ENCODE peak calls at places on chromosomes 12 and 14, in ten cellular contexts. R, G, M, D, T, O, N, P, X and C are unnamed samples.
A peak's percentile ranks its signal among the peaks of the same experiment; 100 is the strongest.

GRCh38 chr12:89345830-89346740 is 6.2 kb downstream of the DUSP6 start:
- DNase-seq in R (peak; percentile 73), G (peak; percentile 84), M (no peak), D (peak; percentile 80), T (no peak), O (peak; percentile 39), N (peak; percentile 34), P (peak; percentile 76), X (peak; percentile 68), C (no peak)

GRCh38 chr12:70828391-70828790 is 92.1 kb downstream of the PTPRR start:
- DNase-seq in R (no peak), G (peak; percentile 46), M (no peak), D (no peak), T (no peak), O (no peak), N (no peak), P (no peak), X (no peak), C (no peak)

GRCh38 chr12:46492471-46493351 is 120.1 kb upstream of the SLC38A2 start:
- DNase-seq in R (no peak), G (peak; percentile 92), M (no peak), D (no peak), T (peak; percentile 85), O (no peak), N (no peak), P (no peak), X (no peak), C (no peak)

GRCh38 chr12:62839869-62840268 is 95.1 kb downstream of the PPM1H start:
- DNase-seq in R (no peak), G (no peak), M (no peak), D (no peak), T (no peak), O (no peak), N (no peak), P (no peak), X (no peak), C (no peak)

GRCh38 chr12:78671295-78671694 is 193.3 kb upstream of the SYT1 start:
- DNase-seq in R (peak; percentile 96), G (peak; percentile 32), M (no peak), D (no peak), T (peak; percentile 77), O (no peak), N (no peak), P (no peak), X (no peak), C (no peak)

GRCh38 chr12:89781161-89781560 is 72.5 kb upstream of the ATP2B1 start:
- DNase-seq in R (no peak), G (no peak), M (no peak), D (no peak), T (no peak), O (no peak), N (no peak), P (no peak), X (no peak), C (no peak)

GRCh38 chr14:23321572-23322547 is 603 bp downstream of the PABPN1 start:
- DNase-seq in R (no peak), G (peak; percentile 54), M (peak; percentile 34), D (no peak), T (no peak), O (peak; percentile 54), N (peak; percentile 52), P (peak; percentile 84), X (peak; percentile 81), C (no peak)

GRCh38 chr12:64687816-64688599 is 71.2 kb downstream of the GNS start:
- DNase-seq in R (no peak), G (peak; percentile 70), M (no peak), D (no peak), T (no peak), O (no peak), N (peak; percentile 55), P (no peak), X (peak; percentile 46), C (no peak)

GRCh38 chr12:89742337-89743022 is 33.8 kb upstream of the ATP2B1 start:
- DNase-seq in R (no peak), G (no peak), M (no peak), D (no peak), T (no peak), O (no peak), N (no peak), P (no peak), X (no peak), C (no peak)

GRCh38 chr12:99140017-99140726 is 495.1 kb downstream of the APAF1 start:
- DNase-seq in R (no peak), G (no peak), M (no peak), D (no peak), T (no peak), O (no peak), N (no peak), P (no peak), X (no peak), C (no peak)

GRCh38 chr12:3931206-3931605 is 58.0 kb upstream of the PARP11 start:
- DNase-seq in R (no peak), G (no peak), M (no peak), D (no peak), T (no peak), O (no peak), N (no peak), P (no peak), X (no peak), C (no peak)

GRCh38 chr12:55942055-55942454 is 11.1 kb downstream of the DGKA start:
- DNase-seq in R (no peak), G (no peak), M (no peak), D (no peak), T (no peak), O (no peak), N (no peak), P (no peak), X (no peak), C (no peak)

GRCh38 chr12:55938826-55939501 is 8.0 kb downstream of the DGKA start:
- DNase-seq in R (no peak), G (no peak), M (no peak), D (no peak), T (no peak), O (no peak), N (no peak), P (no peak), X (no peak), C (no peak)

GRCh38 chr12:55946553-55946952 is 15.6 kb downstream of the DGKA start:
- DNase-seq in R (no peak), G (no peak), M (no peak), D (peak; percentile 46), T (no peak), O (no peak), N (no peak), P (no peak), X (no peak), C (no peak)

GRCh38 chr12:55940065-55940732 is 9.2 kb downstream of the DGKA start:
- DNase-seq in R (no peak), G (peak; percentile 76), M (peak; percentile 78), D (peak; percentile 88), T (peak; percentile 60), O (peak; percentile 93), N (peak; percentile 91), P (peak; percentile 88), X (peak; percentile 90), C (no peak)

DNA sequence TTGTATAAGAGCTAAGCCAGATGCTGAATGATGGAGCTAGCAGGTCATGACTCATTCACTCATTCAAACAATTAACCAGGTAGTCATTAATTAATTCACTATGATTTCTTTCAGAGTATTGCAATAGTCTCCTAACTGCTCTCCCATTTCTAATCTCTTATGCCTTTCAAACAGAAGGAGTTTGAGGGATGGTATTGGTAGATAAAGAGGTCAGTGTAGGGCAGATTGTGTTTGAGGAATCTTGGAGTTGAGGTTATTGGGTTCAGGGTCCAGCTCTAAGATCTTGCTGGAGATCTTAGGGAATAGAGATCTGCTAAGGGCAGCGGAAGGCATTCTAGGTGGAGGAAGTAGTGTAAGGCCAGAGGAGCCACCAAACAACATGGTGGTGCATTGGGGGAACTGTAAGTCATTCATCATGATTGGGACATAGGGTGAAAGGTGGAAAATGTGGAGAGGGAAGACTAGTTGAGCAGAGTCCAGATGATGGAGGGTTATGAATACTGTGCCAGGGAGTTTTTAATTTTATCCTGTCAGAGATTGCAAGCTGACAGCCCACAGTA is 11.7 kb downstream of the DGKA start:
- DNase-seq in R (no peak), G (no peak), M (no peak), D (no peak), T (no peak), O (no peak), N (no peak), P (no peak), X (no peak), C (no peak)
- TF ChIP-seq CTCF in R (no peak), G (no peak), M (no peak), D (no peak), T (no peak), O (no peak), N (no peak), P (no peak), X (no peak), C (no peak)

DNA sequence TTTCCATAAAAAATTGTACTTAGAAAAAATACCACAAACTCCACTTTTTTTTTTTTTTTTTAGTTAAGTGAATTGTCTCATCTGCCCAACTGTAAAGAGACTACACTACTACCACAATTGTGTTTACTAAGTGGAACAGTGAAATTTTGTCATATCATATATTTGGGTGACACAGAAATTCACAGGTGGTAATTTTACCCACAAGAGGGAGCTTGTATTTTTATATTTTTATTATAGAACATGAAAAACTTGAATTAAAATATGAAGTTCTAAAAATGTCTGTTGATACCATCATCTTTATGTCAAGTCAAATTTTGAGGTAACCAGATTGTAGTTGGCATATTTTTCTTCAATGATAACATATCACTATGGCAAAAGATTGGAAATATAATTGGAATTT is 329.4 kb upstream of the SOX5 start:
- DNase-seq in R (no peak), G (no peak), M (no peak), D (no peak), T (no peak), O (no peak), N (no peak), P (no peak), X (no peak), C (no peak)
- TF ChIP-seq CTCF in R (no peak), G (no peak), M (no peak), D (no peak), T (no peak), O (no peak), N (no peak), P (no peak), X (no peak), C (no peak)

GRCh38 chr14:55448146-55448614 is 7.8 kb upstream of the TBPL2 start:
- DNase-seq in R (peak; percentile 97), G (peak; percentile 88), M (no peak), D (no peak), T (peak; percentile 89), O (peak; percentile 41), N (peak; percentile 35), P (no peak), X (no peak), C (no peak)
- TF ChIP-seq CTCF in R (no peak), G (no peak), M (no peak), D (no peak), T (no peak), O (no peak), N (no peak), P (no peak), X (no peak), C (no peak)

DNA sequence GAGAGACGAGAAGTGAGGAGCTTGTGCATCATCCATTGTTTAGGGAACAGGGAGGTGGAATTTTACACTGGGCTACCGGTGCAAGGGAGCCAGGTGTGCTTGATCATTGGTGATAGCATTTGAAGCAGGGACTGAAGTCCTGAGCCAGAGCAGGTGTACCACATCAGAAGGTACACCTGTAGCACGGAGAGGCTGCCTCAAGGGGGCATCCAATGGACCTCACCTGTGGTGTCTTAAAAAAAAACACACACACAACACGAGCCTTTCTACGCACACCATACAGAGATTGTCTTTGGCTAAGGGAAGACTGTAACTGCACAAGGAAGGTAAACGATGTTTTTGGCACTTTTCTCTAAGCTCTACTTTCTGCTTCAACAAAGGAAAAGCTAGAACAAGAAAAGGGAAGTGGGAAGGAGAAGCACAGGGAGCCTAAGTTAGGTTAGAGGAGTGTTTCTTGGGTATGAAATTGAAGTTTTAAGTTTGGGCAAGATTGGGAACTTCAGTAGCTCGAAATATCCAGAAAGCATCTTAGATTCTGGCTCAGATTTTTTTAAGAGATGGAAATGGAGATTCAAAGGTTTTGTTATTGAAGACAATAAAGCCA is 334.3 kb upstream of the FBXO33 start:
- DNase-seq in R (no peak), G (no peak), M (no peak), D (no peak), T (no peak), O (no peak), N (no peak), P (no peak), X (no peak), C (no peak)
- TF ChIP-seq CTCF in R (no peak), G (no peak), M (no peak), D (no peak), T (no peak), O (no peak), N (no peak), P (no peak), X (no peak), C (no peak)